ENCODE peak calls at places on chromosomes 7 and 10, in four cellular contexts. One of them, this sample, is unnamed.

GRCh38 chr7:46156039-46156438 is 235.0 kb upstream of the IGFBP3 start:
- DNase-seq in GM10248: no peak
- DNase-seq in foreskin fibroblast: no peak
- DNase-seq in MCF 10A: no peak
- DNase-seq in this sample: no peak

GRCh38 chr10:108319434-108320222 is 1155.1 kb upstream of the SORCS1 start:
- DNase-seq in GM10248: no peak
- DNase-seq in foreskin fibroblast: no peak
- DNase-seq in MCF 10A: no peak
- DNase-seq in this sample: no peak

GRCh38 chr7:127859330-127859729 is 171.9 kb downstream of the LRRC4 start:
- DNase-seq in GM10248: no peak
- DNase-seq in foreskin fibroblast: no peak
- DNase-seq in MCF 10A: no peak
- DNase-seq in this sample: no peak

GRCh38 chr10:470339-471003 is 219.0 kb downstream of the DIP2C start:
- DNase-seq in GM10248: no peak
- DNase-seq in foreskin fibroblast: no peak
- DNase-seq in MCF 10A: no peak
- DNase-seq in this sample: no peak

GRCh38 chr7:151174246-151175046 is 7.0 kb upstream of the GBX1 start:
- DNase-seq in GM10248: no peak
- DNase-seq in foreskin fibroblast: peak
- DNase-seq in MCF 10A: no peak
- DNase-seq in this sample: peak

GRCh38 chr10:49135575-49136313 is 1.9 kb upstream of the FAM170B start:
- DNase-seq in GM10248: peak
- DNase-seq in foreskin fibroblast: no peak
- DNase-seq in MCF 10A: no peak
- DNase-seq in this sample: no peak

GRCh38 chr10:34163075-34163905 is 651.8 kb downstream of the PARD3 start:
- DNase-seq in GM10248: no peak
- DNase-seq in foreskin fibroblast: peak
- DNase-seq in MCF 10A: no peak
- DNase-seq in this sample: peak

GRCh38 chr10:43863859-43864591 is 215.3 kb upstream of the ZNF32 start:
- DNase-seq in GM10248: no peak
- DNase-seq in foreskin fibroblast: peak
- DNase-seq in MCF 10A: peak
- DNase-seq in this sample: peak

GRCh38 chr7:5526190-5527037 is 102.8 kb upstream of the TNRC18 start:
- DNase-seq in GM10248: no peak
- DNase-seq in foreskin fibroblast: peak
- DNase-seq in MCF 10A: peak
- DNase-seq in this sample: peak

GRCh38 chr10:96964131-96964530 is 132.0 kb downstream of the LCOR start:
- DNase-seq in GM10248: no peak
- DNase-seq in foreskin fibroblast: no peak
- DNase-seq in MCF 10A: no peak
- DNase-seq in this sample: no peak

GRCh38 chr7:89335490-89335889 is 540.0 kb upstream of the TEX47 start:
- DNase-seq in GM10248: no peak
- DNase-seq in foreskin fibroblast: no peak
- DNase-seq in MCF 10A: no peak
- DNase-seq in this sample: no peak

GRCh38 chr7:152076324-152076821 is 50.9 kb downstream of the GALNT11 start:
- DNase-seq in GM10248: peak
- DNase-seq in foreskin fibroblast: peak
- DNase-seq in MCF 10A: peak
- DNase-seq in this sample: peak

GRCh38 chr10:19826712-19827111 is 10.5 kb downstream of the PLXDC2 start:
- DNase-seq in GM10248: no peak
- DNase-seq in foreskin fibroblast: no peak
- DNase-seq in MCF 10A: peak
- DNase-seq in this sample: peak

GRCh38 chr10:104273291-104273690 is 4.3 kb downstream of the GSTO2 start:
- DNase-seq in GM10248: no peak
- DNase-seq in foreskin fibroblast: peak
- DNase-seq in MCF 10A: no peak
- DNase-seq in this sample: peak

GRCh38 chr7:106460792-106461254 is 176.0 kb upstream of the NAMPT start:
- DNase-seq in GM10248: no peak
- DNase-seq in foreskin fibroblast: no peak
- DNase-seq in MCF 10A: no peak
- DNase-seq in this sample: peak

GRCh38 chr7:127819975-127820778 is 168.2 kb downstream of the SND1 start:
- DNase-seq in GM10248: peak
- DNase-seq in foreskin fibroblast: peak
- DNase-seq in MCF 10A: peak
- DNase-seq in this sample: peak

GRCh38 chr10:116742367-116743265 is at the start of gene HSPA12A:
- DNase-seq in GM10248: peak
- DNase-seq in foreskin fibroblast: peak
- DNase-seq in MCF 10A: peak
- DNase-seq in this sample: peak

GRCh38 chr7:137642467-137642866 is 204.3 kb downstream of the DGKI start:
- DNase-seq in GM10248: no peak
- DNase-seq in foreskin fibroblast: peak
- DNase-seq in MCF 10A: peak
- DNase-seq in this sample: no peak

GRCh38 chr7:18288322-18289037 is 207.1 kb upstream of the HDAC9 start:
- DNase-seq in GM10248: no peak
- DNase-seq in foreskin fibroblast: no peak
- DNase-seq in MCF 10A: no peak
- DNase-seq in this sample: no peak

GRCh38 chr10:34444223-34445183 is 370.6 kb downstream of the PARD3 start:
- DNase-seq in GM10248: no peak
- DNase-seq in foreskin fibroblast: peak
- DNase-seq in MCF 10A: no peak
- DNase-seq in this sample: peak

GRCh38 chr7:47941136-47941844 is 7.0 kb downstream of the PKD1L1 start:
- DNase-seq in GM10248: no peak
- DNase-seq in foreskin fibroblast: peak
- DNase-seq in MCF 10A: peak
- DNase-seq in this sample: peak

GRCh38 chr7:2047272-2047581 is 185.5 kb downstream of the MAD1L1 start:
- DNase-seq in GM10248: no peak
- DNase-seq in foreskin fibroblast: no peak
- DNase-seq in MCF 10A: no peak
- DNase-seq in this sample: no peak

GRCh38 chr10:119502214-119502613 is 40.3 kb downstream of the RGS10 start:
- DNase-seq in GM10248: peak
- DNase-seq in foreskin fibroblast: no peak
- DNase-seq in MCF 10A: no peak
- DNase-seq in this sample: no peak

GRCh38 chr10:21285207-21285606 is 240.3 kb downstream of the SKIDA1 start:
- DNase-seq in GM10248: no peak
- DNase-seq in foreskin fibroblast: no peak
- DNase-seq in MCF 10A: no peak
- DNase-seq in this sample: no peak

GRCh38 chr7:131170440-131171105 is 157.1 kb upstream of the MKLN1 start:
- DNase-seq in GM10248: no peak
- DNase-seq in foreskin fibroblast: peak
- DNase-seq in MCF 10A: no peak
- DNase-seq in this sample: peak

GRCh38 chr7:19920200-19920599 is 146.8 kb upstream of the TMEM196 start:
- DNase-seq in GM10248: no peak
- DNase-seq in foreskin fibroblast: no peak
- DNase-seq in MCF 10A: peak
- DNase-seq in this sample: peak

DNA sequence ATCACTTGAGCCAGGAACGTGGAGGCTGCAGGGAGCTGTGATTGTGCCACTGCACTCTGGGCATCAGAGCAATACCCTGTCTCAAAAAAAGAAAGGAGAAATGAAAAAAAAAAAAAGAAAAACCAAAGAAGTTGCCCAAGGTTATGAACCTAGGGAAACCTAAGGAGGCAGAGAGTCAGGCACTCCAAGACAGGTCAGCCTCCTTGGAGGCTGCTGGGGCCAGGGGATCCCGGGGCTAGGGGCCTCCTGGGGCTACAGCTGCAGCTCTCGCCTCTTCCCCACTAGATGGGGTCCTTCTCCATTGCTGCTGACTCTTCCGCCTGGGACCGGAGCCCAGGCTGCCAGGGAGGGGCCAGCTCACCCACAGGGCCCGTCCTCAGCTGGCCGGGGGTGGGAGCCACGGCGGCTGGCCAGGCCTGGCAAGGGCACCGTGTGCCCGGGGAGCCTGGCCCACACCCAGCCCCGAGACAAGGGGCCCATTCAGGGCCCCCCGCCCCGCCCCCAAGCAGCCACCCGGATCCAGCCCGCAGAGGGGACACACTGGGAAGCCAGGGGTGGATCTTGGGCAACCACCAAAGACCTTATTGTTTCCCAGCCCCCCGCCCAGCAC is 1.7 kb upstream of the SPACDR start:
- DNase-seq in GM10248: peak
- DNase-seq in foreskin fibroblast: peak
- DNase-seq in MCF 10A: peak
- DNase-seq in this sample: peak
- TF ChIP-seq CTCF in GM10248: no peak
- TF ChIP-seq CTCF in foreskin fibroblast: peak
- TF ChIP-seq CTCF in MCF 10A: peak
- TF ChIP-seq CTCF in this sample: peak

DNA sequence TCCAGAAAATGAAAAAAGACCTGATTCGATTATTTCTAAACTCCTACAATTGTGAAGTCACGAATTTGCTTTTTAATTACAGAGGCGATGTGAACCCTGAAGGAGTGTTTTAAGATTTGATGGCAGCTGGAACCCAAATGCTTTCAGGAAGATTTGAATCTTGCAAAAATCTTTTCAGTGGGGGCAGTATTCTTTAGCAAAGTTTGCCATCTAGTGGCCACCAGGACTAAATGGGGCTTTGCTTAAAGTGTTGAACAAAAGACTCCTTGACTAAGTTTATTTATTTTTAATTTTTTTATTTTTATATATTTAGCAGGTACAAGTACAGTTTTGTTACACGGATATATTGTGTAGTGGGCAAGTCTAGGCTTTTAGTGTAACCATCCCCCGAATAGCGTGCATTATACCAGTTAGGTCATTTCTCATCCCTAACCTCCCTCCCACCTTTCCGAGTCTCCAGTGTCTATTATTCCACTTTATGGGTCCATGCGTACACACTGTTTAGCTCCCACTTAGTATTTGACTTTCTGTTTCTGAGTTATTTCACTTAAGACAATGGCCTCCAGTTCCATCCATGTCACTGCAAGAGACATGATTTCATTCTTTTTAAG is 98.8 kb downstream of the CACNB2 start:
- DNase-seq in GM10248: peak
- DNase-seq in foreskin fibroblast: peak
- DNase-seq in MCF 10A: peak
- DNase-seq in this sample: peak
- TF ChIP-seq CTCF in GM10248: peak
- TF ChIP-seq CTCF in foreskin fibroblast: peak
- TF ChIP-seq CTCF in MCF 10A: peak
- TF ChIP-seq CTCF in this sample: peak

GRCh38 chr10:75924309-75924920 is 493.0 kb downstream of the LRMDA start:
- DNase-seq in GM10248: no peak
- DNase-seq in foreskin fibroblast: no peak
- DNase-seq in MCF 10A: no peak
- DNase-seq in this sample: no peak

GRCh38 chr10:75925999-75926398 is 494.6 kb downstream of the LRMDA start:
- DNase-seq in GM10248: no peak
- DNase-seq in foreskin fibroblast: no peak
- DNase-seq in MCF 10A: no peak
- DNase-seq in this sample: no peak

GRCh38 chr10:75922435-75922834 is 491.0 kb downstream of the LRMDA start:
- DNase-seq in GM10248: no peak
- DNase-seq in foreskin fibroblast: peak
- DNase-seq in MCF 10A: peak
- DNase-seq in this sample: peak

GRCh38 chr10:75929630-75930161 is 498.3 kb downstream of the LRMDA start:
- DNase-seq in GM10248: no peak
- DNase-seq in foreskin fibroblast: no peak
- DNase-seq in MCF 10A: no peak
- DNase-seq in this sample: no peak

DNA sequence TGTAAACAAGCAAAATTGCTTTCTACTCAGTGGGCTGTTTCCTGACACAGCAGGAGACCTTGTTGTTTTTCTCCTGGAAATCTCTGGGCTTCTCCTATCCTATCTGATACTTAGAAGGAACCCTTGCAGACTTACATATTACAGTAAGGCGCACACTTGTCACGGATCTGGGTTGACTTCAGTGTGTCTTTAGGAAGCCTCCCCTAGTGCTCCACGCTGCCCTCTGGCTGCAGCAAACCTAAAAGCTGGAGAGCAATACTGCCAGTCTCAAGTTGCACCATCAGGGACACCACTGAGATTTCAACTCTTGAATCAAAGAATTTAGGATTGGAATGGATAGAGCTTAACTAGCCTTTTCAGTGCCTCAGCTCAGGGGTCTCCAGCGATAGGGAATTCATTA is 495.3 kb downstream of the LRMDA start:
- DNase-seq in GM10248: no peak
- DNase-seq in foreskin fibroblast: no peak
- DNase-seq in MCF 10A: peak
- DNase-seq in this sample: no peak
- TF ChIP-seq CTCF in GM10248: peak
- TF ChIP-seq CTCF in foreskin fibroblast: no peak
- TF ChIP-seq CTCF in MCF 10A: peak
- TF ChIP-seq CTCF in this sample: no peak

DNA sequence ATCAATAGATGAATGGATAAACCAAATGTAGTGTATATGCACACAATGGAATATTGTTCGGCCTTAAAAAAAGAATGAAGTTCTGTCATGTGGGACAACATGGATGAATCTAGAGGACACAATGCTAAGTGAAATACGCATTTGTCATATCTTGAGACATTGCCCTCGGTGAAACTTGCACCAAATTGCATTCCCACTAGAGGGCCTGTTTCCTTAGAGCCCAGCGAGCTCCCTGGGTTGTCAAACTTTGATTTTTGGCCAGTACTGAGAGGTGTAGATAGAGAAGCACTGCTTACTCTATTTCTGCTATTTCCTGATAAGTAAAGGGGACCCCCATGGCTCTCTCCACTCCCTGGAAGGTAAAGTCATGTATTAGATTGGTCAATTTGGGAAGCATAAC is 157.1 kb downstream of the GPAM start:
- DNase-seq in GM10248: no peak
- DNase-seq in foreskin fibroblast: no peak
- DNase-seq in MCF 10A: peak
- DNase-seq in this sample: no peak
- TF ChIP-seq CTCF in GM10248: no peak
- TF ChIP-seq CTCF in foreskin fibroblast: no peak
- TF ChIP-seq CTCF in MCF 10A: no peak
- TF ChIP-seq CTCF in this sample: peak

This sample was measured in fibroblast of the aortic adventitia.